ENCODE peak calls at places on chromosomes 16 and 17, in six cellular contexts. B, L, V, P, D and X are unnamed samples.

GRCh38 chr16:11133344-11133921 is 122.6 kb downstream of the SOCS1 start:
- DNase-seq in V (peak), P (peak), L (no peak), D (peak), B (peak), X (no peak)

GRCh38 chr17:79847698-79848369 is 8.6 kb upstream of the CBX4 start:
- DNase-seq in V (no peak), L (no peak), D (no peak), B (no peak), P (no peak), X (no peak)

GRCh38 chr16:72844225-72844920 is 203.6 kb downstream of the ZFHX3 start:
- DNase-seq in L (no peak), V (no peak), D (no peak), B (no peak), P (no peak), X (peak)

GRCh38 chr17:4747847-4748246 is 8.1 kb upstream of the CXCL16 start:
- DNase-seq in B (no peak), P (no peak), V (no peak), D (no peak), L (no peak), X (no peak)

GRCh38 chr17:27993161-27993695 is 49.2 kb upstream of the NLK start:
- DNase-seq in D (no peak), L (no peak), P (no peak), B (no peak), V (no peak), X (no peak)

GRCh38 chr17:14780116-14780515 is 479.2 kb downstream of the HS3ST3B1 start:
- DNase-seq in P (no peak), D (no peak), V (no peak), L (no peak), B (no peak), X (peak)

GRCh38 chr16:14186007-14186953 is 115.2 kb downstream of the MRTFB start:
- DNase-seq in B (peak), P (peak), D (peak), V (peak), L (peak), X (peak)

GRCh38 chr17:193841-194806 is 12.7 kb upstream of the DOC2B start:
- DNase-seq in V (no peak), P (no peak), D (no peak), B (no peak), L (no peak), X (no peak)

GRCh38 chr17:14033166-14033565 is 36.1 kb upstream of the COX10 start:
- DNase-seq in B (no peak), L (no peak), V (no peak), D (no peak), P (no peak), X (no peak)

GRCh38 chr17:78762007-78762406 is 20.1 kb downstream of the CYTH1 start:
- DNase-seq in L (no peak), V (no peak), B (peak), D (peak), P (peak), X (no peak)

GRCh38 chr17:2195729-2196128 is 107.9 kb downstream of the SMG6 start:
- DNase-seq in P (no peak), D (peak), L (no peak), V (no peak), B (no peak), X (no peak)

GRCh38 chr16:49472598-49472997 is 99.0 kb downstream of the C16orf78 start:
- DNase-seq in B (no peak), L (peak), D (no peak), P (no peak), V (peak), X (no peak)

GRCh38 chr17:58328195-58329034 is at the start of gene TSPOAP1:
- DNase-seq in V (peak), P (no peak), D (no peak), B (no peak), L (peak), X (no peak)

GRCh38 chr17:27206447-27206846 is 87.5 kb upstream of the WSB1 start:
- DNase-seq in L (no peak), P (no peak), V (no peak), D (no peak), B (peak), X (no peak)

GRCh38 chr16:82715833-82716232 is 89.1 kb downstream of the CDH13 start:
- DNase-seq in D (no peak), V (no peak), L (no peak), P (no peak), B (no peak), X (no peak)

GRCh38 chr16:16158741-16159374 is 64.4 kb downstream of the ABCC6 start:
- DNase-seq in D (peak), P (peak), V (no peak), B (peak), L (no peak), X (no peak)

GRCh38 chr17:17535957-17536356 is 39.8 kb upstream of the RASD1 start:
- DNase-seq in L (no peak), B (no peak), P (peak), V (no peak), D (no peak), X (no peak)

GRCh38 chr17:17538417-17539391 is 42.5 kb upstream of the RASD1 start:
- DNase-seq in P (peak), B (no peak), D (no peak), L (no peak), V (no peak), X (no peak)

GRCh38 chr17:17537311-17538099 is 41.3 kb upstream of the RASD1 start:
- DNase-seq in V (no peak), P (peak), D (no peak), L (no peak), B (peak), X (no peak)

GRCh38 chr17:17533901-17534441 is 37.8 kb upstream of the RASD1 start:
- DNase-seq in D (no peak), V (no peak), L (no peak), P (no peak), B (no peak), X (no peak)

GRCh38 chr17:17536702-17537101 is 40.5 kb upstream of the RASD1 start:
- DNase-seq in P (no peak), D (no peak), B (no peak), V (no peak), L (no peak), X (no peak)
- H3K14ac ChIP-seq in P (no peak), D (no peak), B (no peak), V (peak), L (no peak), X (no peak)

DNA sequence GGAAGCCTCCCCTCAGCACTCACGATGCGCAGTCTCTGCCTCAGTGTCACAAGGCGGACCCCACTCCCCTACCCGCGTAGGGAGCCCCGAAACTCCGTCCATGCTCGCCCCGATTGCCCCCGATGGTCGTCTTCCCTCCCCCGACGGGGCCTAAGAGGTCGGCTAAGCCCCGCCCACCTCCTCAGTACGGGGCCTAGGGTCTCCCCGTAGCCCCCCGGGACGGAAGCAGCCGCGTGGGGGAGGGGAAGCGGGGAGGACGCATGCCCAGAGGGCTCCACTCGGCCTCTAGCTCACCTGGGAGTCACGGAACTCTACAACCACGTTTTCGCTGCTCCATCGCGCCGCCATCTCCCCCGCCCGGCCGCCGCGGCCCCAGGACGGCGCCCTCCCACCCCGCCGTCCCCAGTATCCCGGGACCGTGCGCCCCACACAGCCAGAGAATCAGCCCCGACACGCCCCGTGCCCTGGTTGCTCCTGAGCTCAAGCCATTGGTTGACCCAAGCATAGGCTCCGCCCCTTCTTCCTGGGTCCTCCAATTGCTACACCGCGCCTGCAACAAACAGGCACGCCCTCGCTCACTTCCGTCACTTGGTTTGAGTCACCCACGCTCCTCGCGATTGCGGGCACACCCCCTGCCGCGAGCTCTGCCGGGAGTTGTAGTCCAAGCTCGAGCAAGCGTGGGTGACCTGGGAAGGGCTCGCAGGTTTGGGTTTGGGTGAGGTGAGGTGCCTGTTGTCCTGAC is at the start of gene WDR59:
- DNase-seq in B (peak), L (peak), P (peak), D (peak), V (peak), X (peak)
- H2BK5ac ChIP-seq in B (peak), L (peak), P (peak), D (peak), V (no peak), X (peak)

GRCh38 chr16:20364051-20364450 is 11.5 kb upstream of the UMOD start:
- DNase-seq in B (no peak), D (no peak), P (no peak), V (no peak), L (no peak), X (no peak)
- H3K14ac ChIP-seq in B (no peak), D (no peak), P (no peak), V (no peak), L (no peak), X (no peak)

DNA sequence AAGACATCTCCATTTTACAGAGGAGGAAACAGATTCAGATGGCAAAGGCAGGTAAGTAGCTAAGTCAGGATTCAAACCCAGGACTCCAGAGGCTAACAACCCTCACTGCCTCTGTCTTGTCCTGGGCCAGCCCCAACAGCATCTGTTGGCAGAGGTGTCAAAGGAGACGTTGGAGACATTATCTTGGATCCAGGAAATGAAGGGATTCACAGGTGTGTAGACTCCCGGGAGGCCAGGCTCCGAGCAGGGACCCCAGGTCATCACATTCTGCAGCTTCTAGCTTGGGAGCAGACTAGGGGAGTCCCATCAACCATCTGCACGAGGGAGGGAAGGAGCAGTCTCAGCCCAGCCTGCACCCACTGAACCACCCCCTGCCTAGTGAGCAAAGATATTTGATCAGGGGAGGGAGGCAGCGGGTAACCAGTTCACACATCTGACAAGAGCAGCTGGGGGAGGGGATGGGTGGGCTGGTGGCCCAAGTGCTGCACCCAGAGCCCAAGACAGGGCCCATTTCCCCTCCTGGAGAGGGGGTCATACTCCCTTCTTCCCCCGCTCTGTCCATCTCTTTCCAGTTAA is 1.0 kb upstream of the B9D1 start:
- DNase-seq in V (no peak), B (no peak), D (no peak), L (no peak), P (no peak), X (no peak)
- H2BK5ac ChIP-seq in V (no peak), B (no peak), D (no peak), L (no peak), P (no peak), X (no peak)